ENCODE peak calls at places on chromosomes 5 and 9, in six cellular contexts. J is Peyer's patch, I is uterus, L is IMR-90, U is esophagus squamous epithelium, S is right lobe of liver. A is an unnamed sample.

GRCh38 chr5:67815455-67816391 is 399.8 kb upstream of the PIK3R1 start:
- DNase-seq in U (no peak), L (no peak), S (peak), I (peak), J (no peak), A (no peak)

GRCh38 chr5:134007581-134008256 is 2.9 kb upstream of the VDAC1 start:
- DNase-seq in L (no peak), U (no peak), J (no peak), S (no peak), I (no peak), A (no peak)

GRCh38 chr5:170312666-170313065 is 15.1 kb upstream of the LCP2 start:
- DNase-seq in U (no peak), J (no peak), I (no peak), S (no peak), L (peak), A (no peak)

GRCh38 chr9:78234810-78235209 is 1.1 kb upstream of the CEP78 start:
- DNase-seq in I (no peak), U (no peak), L (peak), J (no peak), S (no peak), A (no peak)

GRCh38 chr5:147317978-147318684 is 83.3 kb downstream of the STK32A start:
- DNase-seq in I (no peak), S (no peak), J (no peak), L (no peak), U (no peak), A (no peak)

GRCh38 chr5:176415240-176416122 is 858 bp downstream of the CLTB start:
- DNase-seq in S (no peak), I (peak), L (peak), U (no peak), J (no peak), A (peak)

GRCh38 chr5:83096660-83097334 is 19.4 kb downstream of the XRCC4 start:
- DNase-seq in U (no peak), S (no peak), I (no peak), L (peak), J (no peak), A (no peak)

GRCh38 chr5:10686890-10687289 is 74.1 kb downstream of the DAP start:
- DNase-seq in L (no peak), I (no peak), U (no peak), J (no peak), S (no peak), A (no peak)

GRCh38 chr9:92147030-92147853 is 32.0 kb upstream of the SPTLC1 start:
- DNase-seq in I (peak), L (peak), S (no peak), U (no peak), J (peak), A (peak)

GRCh38 chr9:6899274-6899673 is 141.5 kb downstream of the KDM4C start:
- DNase-seq in J (no peak), L (peak), U (no peak), I (no peak), S (no peak), A (no peak)

GRCh38 chr9:86281577-86282076 is 711 bp downstream of the ISCA1 start:
- DNase-seq in L (no peak), U (no peak), J (peak), S (no peak), I (no peak), A (peak)

GRCh38 chr9:129287595-129288305 is 109.7 kb upstream of the IER5L start:
- DNase-seq in S (no peak), I (no peak), J (peak), L (no peak), U (no peak), A (no peak)

GRCh38 chr5:42715791-42716190 is 40.8 kb upstream of the CCDC152 start:
- DNase-seq in U (no peak), I (no peak), S (no peak), J (no peak), L (no peak), A (no peak)

GRCh38 chr5:143279698-143280097 is 123.8 kb downstream of the NR3C1 start:
- DNase-seq in L (peak), U (no peak), J (no peak), I (no peak), S (no peak), A (no peak)

GRCh38 chr5:72178910-72179815 is 71.9 kb downstream of the MAP1B start:
- DNase-seq in J (peak), L (peak), U (no peak), I (peak), S (no peak), A (peak)

GRCh38 chr5:147560982-147561381 is 51.1 kb upstream of the DPYSL3 start:
- DNase-seq in U (no peak), I (no peak), L (no peak), J (no peak), S (no peak), A (no peak)

GRCh38 chr9:125460346-125460745 is 198.7 kb downstream of the GAPVD1 start:
- DNase-seq in U (no peak), I (no peak), S (no peak), L (peak), J (no peak), A (no peak)

GRCh38 chr5:66960373-66961137 is 236.0 kb downstream of the CD180 start:
- DNase-seq in I (no peak), S (no peak), U (no peak), L (peak), J (peak), A (peak)

GRCh38 chr9:126126012-126126411 is 200.6 kb upstream of the MVB12B start:
- DNase-seq in S (no peak), L (no peak), I (no peak), J (no peak), U (no peak), A (no peak)

GRCh38 chr5:10987881-10988504 is 227.0 kb upstream of the DAP start:
- DNase-seq in U (no peak), I (no peak), S (peak), J (peak), L (no peak), A (peak)

GRCh38 chr9:70049236-70049635 is 5.6 kb downstream of the MAMDC2 start:
- DNase-seq in L (peak), S (no peak), I (peak), U (no peak), J (peak), A (peak)

GRCh38 chr5:78002690-78003089 is 226.6 kb upstream of the TBCA start:
- DNase-seq in S (no peak), L (no peak), U (no peak), J (no peak), I (no peak), A (no peak)

GRCh38 chr9:124242331-124243194 is 15.2 kb upstream of the NEK6 start:
- DNase-seq in L (peak), S (no peak), J (peak), U (no peak), I (no peak), A (peak)

GRCh38 chr5:76820491-76820890 is 1.7 kb downstream of the F2RL1 start:
- DNase-seq in J (no peak), I (no peak), S (no peak), L (no peak), U (no peak), A (no peak)

DNA sequence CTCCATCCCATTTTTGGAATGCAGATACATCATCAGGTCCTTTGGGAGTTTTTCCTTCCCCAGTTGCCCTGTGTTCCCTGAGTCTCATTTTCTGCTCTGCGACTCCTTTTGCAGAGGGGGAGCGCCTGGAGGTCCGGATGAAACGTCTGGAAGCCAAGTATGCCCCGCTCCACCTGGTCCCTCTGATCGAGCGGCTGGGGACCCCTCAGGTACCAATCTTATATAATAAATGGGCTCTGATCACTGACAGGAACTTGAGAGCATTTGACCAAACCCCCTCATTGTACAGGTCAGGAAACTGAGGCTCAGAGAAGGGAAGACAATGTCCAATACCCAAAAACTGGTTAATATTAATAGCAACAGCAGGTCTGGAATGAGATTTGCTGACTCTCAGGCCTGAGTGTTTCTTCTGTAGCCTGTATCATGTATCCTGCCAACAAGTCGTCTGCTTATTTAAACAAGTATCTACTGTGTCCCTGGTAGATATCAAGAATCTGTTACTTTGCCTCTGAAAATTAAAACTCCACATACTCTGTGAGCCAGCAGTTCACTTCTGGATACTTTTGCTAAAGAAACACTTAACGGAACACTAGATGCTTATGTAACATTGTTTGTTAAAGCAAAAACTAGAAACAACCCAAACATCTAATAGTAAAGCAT is 76.7 kb upstream of the NIPAL4 start:
- DNase-seq in S (no peak), J (no peak), L (peak), I (no peak), U (no peak), A (no peak)
- H3K27ac ChIP-seq in S (no peak), J (no peak), L (peak), I (peak), U (peak), A (peak)

GRCh38 chr5:95111141-95111540 is 173.8 kb downstream of the MCTP1 start:
- DNase-seq in U (no peak), L (no peak), J (no peak), I (no peak), S (no peak), A (no peak)

GRCh38 chr5:95114305-95114704 is 170.6 kb downstream of the MCTP1 start:
- DNase-seq in S (no peak), U (no peak), J (no peak), L (no peak), I (no peak), A (no peak)

GRCh38 chr5:95114902-95115301 is 170.0 kb downstream of the MCTP1 start:
- DNase-seq in S (no peak), I (no peak), J (no peak), L (no peak), U (no peak), A (no peak)

GRCh38 chr5:95110112-95110511 is 174.8 kb downstream of the MCTP1 start:
- DNase-seq in U (no peak), J (no peak), I (no peak), S (no peak), L (no peak), A (no peak)

GRCh38 chr5:95113489-95113888 is 171.4 kb downstream of the MCTP1 start:
- DNase-seq in L (peak), J (no peak), I (no peak), S (no peak), U (no peak), A (no peak)
- TF ChIP-seq CTCF in L (peak), J (no peak), I (no peak), S (no peak), U (no peak), A (no peak)

DNA sequence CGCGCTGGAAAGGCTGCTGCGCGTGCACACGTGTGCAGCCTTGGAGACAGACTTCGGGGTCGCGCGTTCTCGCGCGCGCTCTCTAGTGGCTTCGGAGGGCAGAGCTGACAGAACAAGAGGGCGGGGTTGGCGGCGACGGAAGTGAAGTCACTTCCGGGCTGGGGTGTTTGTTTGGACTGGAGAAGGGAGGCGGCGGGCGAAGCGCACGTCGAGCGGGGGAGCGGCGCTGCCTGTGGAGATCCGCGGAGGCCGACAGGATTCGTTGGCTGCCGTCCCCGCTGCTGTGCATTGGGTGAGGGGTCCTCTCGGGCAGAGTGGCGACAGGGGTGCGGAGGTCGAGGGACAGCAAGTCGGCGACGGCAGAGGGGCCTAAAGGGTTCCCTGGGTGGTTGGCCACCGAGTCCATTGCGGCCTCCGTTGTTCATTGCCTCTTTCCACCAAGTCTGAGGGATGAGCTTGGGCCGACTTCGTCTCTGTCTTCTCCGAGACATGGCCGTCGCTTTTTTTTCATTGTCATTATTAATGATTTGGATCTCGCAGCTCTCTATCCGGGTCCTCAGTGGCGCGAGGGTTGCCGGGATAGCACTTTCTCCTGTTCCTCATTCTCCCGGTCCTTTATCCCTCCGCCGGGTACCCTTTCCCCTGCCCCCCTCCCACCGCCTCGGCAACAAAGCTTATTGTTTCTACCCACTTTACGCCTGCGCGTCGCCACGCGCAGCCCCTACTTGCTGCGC is at the start of gene PAIP2:
- DNase-seq in I (peak), S (peak), U (peak), L (peak), J (peak), A (peak)
- TF ChIP-seq POLR2A in I (peak), S (peak), U (peak), L (peak), J (peak), A (peak)

GRCh38 chr9:33139421-33140228 is 27.5 kb downstream of the B4GALT1 start:
- DNase-seq in J (peak), S (peak), I (peak), U (no peak), L (peak), A (peak)

GRCh38 chr9:33137271-33137670 is 29.9 kb downstream of the B4GALT1 start:
- DNase-seq in U (no peak), J (no peak), I (no peak), S (no peak), L (no peak), A (no peak)

GRCh38 chr9:33137781-33138264 is 29.3 kb downstream of the B4GALT1 start:
- DNase-seq in S (no peak), J (peak), I (no peak), U (no peak), L (no peak), A (no peak)

GRCh38 chr9:33140406-33141360 is 26.5 kb downstream of the B4GALT1 start:
- DNase-seq in I (no peak), S (no peak), U (no peak), J (peak), L (no peak), A (no peak)

GRCh38 chr9:33138768-33139167 is 28.4 kb downstream of the B4GALT1 start:
- DNase-seq in L (no peak), J (peak), I (no peak), S (no peak), U (no peak), A (no peak)
- H3K27ac ChIP-seq in L (peak), J (no peak), I (no peak), S (no peak), U (peak), A (no peak)

A was measured in transverse colon.